ENCODE peak calls at places on chromosomes 4 and X, in four cellular contexts. One of them, this sample, is unnamed.

GRCh38 chr4:39706334-39706733 is 8.4 kb downstream of the UBE2K start:
- DNase-seq in H1: no peak
- DNase-seq in GM12878: no peak
- DNase-seq in HepG2: peak
- DNase-seq in this sample: no peak

GRCh38 chr4:113008726-113009125 is 40.7 kb upstream of the ANK2 start:
- DNase-seq in H1: no peak
- DNase-seq in GM12878: no peak
- DNase-seq in HepG2: no peak
- DNase-seq in this sample: no peak

GRCh38 chr4:155854597-155855226 is 11.4 kb downstream of the ASIC5 start:
- DNase-seq in H1: no peak
- DNase-seq in GM12878: no peak
- DNase-seq in HepG2: no peak
- DNase-seq in this sample: no peak

GRCh38 chrX:34875204-34875603 is 67.4 kb upstream of the FAM47B start:
- DNase-seq in H1: no peak
- DNase-seq in GM12878: no peak
- DNase-seq in HepG2: no peak
- DNase-seq in this sample: no peak

GRCh38 chr4:98260047-98260578 is 1.1 kb upstream of the RAP1GDS1 start:
- DNase-seq in H1: no peak
- DNase-seq in GM12878: no peak
- DNase-seq in HepG2: peak
- DNase-seq in this sample: peak

GRCh38 chr4:40626183-40626990 is 3.3 kb downstream of the RBM47 start:
- DNase-seq in H1: no peak
- DNase-seq in GM12878: no peak
- DNase-seq in HepG2: no peak
- DNase-seq in this sample: no peak

GRCh38 chrX:13684361-13684760 is 4.6 kb upstream of the RAB9A start:
- DNase-seq in H1: no peak
- DNase-seq in GM12878: no peak
- DNase-seq in HepG2: no peak
- DNase-seq in this sample: no peak

GRCh38 chrX:2451456-2452316 is 49.1 kb downstream of the DHRSX start:
- DNase-seq in H1: no peak
- DNase-seq in GM12878: no peak
- DNase-seq in HepG2: no peak
- DNase-seq in this sample: no peak

GRCh38 chr4:33837043-33837442 is 2407.3 kb downstream of the ARAP2 start:
- DNase-seq in H1: no peak
- DNase-seq in GM12878: no peak
- DNase-seq in HepG2: no peak
- DNase-seq in this sample: no peak

GRCh38 chr4:21470531-21470930 is 478.0 kb downstream of the KCNIP4 start:
- DNase-seq in H1: no peak
- DNase-seq in GM12878: no peak
- DNase-seq in HepG2: no peak
- DNase-seq in this sample: peak
- TF ChIP-seq TCF12 in H1: no peak
- TF ChIP-seq TCF12 in GM12878: no peak
- TF ChIP-seq TCF12 in HepG2: no peak
- TF ChIP-seq TCF12 in this sample: peak

DNA sequence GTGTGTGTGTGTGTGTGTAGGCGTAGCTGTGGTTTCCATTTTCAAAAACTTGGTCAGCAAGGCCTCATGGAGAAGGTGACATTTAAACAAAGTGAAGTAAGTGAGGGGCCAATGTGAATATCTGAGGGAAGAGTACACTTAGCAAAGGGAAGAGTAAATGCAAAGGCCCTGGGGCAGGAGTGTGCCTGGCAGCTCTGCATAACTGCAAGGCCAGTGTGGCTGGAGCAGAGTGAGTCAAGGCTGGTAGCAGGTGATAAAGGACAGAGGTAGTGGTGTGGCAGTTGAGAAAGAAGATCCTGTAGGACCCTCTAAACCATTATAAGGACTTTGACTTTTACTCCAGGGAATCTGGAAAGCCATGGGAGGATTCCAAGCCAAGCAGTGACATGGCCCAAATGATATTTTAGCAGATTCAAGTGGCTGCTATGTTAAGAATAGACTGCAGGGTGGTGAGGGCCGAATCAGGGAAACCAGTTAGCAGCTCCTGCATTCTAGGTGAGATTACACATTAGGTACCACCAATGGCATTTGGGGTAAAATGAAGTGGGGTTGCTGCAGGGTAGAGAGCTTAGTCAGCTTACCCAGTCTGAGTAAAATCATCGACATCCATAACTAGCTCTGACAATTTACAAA is 5.9 kb upstream of the TBC1D1 start:
- DNase-seq in H1: no peak
- DNase-seq in GM12878: no peak
- DNase-seq in HepG2: no peak
- DNase-seq in this sample: no peak
- TF ChIP-seq TCF12 in H1: no peak
- TF ChIP-seq TCF12 in GM12878: no peak
- TF ChIP-seq TCF12 in HepG2: no peak
- TF ChIP-seq TCF12 in this sample: no peak

DNA sequence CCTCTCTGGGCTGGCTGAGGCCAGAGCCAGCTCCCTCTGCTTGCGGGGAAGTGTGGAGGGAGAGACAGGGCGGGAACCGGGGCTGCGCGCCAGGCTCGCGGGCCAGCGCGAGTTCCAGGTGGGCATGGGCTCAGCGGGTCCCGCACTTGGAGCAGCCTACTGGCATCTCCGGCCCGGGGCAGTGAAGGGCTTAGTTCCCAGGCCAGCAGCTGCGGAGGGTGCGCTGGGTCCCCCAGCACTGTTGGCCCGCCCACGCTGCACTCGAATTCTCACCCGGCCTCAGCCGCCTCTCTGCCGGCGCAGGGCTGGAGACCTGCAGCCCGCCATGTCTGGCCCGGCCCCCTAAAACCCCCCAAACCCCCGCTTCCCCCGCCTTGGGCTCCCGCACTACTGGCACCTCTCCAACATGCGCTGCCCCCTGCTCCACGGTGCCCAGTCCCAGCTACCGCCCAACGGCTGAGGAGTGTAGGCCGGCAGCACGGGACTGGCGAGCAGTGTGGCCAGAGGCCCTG is 33.8 kb upstream of the FAT4 start:
- DNase-seq in H1: no peak
- DNase-seq in GM12878: no peak
- DNase-seq in HepG2: no peak
- DNase-seq in this sample: no peak
- TF ChIP-seq TCF12 in H1: no peak
- TF ChIP-seq TCF12 in GM12878: no peak
- TF ChIP-seq TCF12 in HepG2: no peak
- TF ChIP-seq TCF12 in this sample: no peak

GRCh38 chrX:104008831-104009230 is 4.7 kb downstream of the H2BW1 start:
- DNase-seq in H1: no peak
- DNase-seq in GM12878: no peak
- DNase-seq in HepG2: no peak
- DNase-seq in this sample: no peak
- TF ChIP-seq TCF12 in H1: no peak
- TF ChIP-seq TCF12 in GM12878: no peak
- TF ChIP-seq TCF12 in HepG2: no peak
- TF ChIP-seq TCF12 in this sample: no peak

GRCh38 chrX:68343551-68343950 is 89.7 kb downstream of the OPHN1 start:
- DNase-seq in H1: no peak
- DNase-seq in GM12878: no peak
- DNase-seq in HepG2: no peak
- DNase-seq in this sample: no peak
- TF ChIP-seq TCF12 in H1: no peak
- TF ChIP-seq TCF12 in GM12878: no peak
- TF ChIP-seq TCF12 in HepG2: no peak
- TF ChIP-seq TCF12 in this sample: no peak

This sample was measured in SK-N-SH.